ENCODE peak calls at places on chromosome 17, in seven cellular contexts. U is colonic mucosa; M is psoas muscle; E is OCI-LY7; L is right cardiac atrium; D is left ventricle myocardium inferior; R is CD8-positive, alpha-beta T cell. W is an unnamed sample. For H3K4me1, the result is how much of the 10 kb centered on the place peaks cover.

GRCh38 chr17:75525806-75526554 is 483 bp downstream of the LLGL2 start:
- DNase-seq in U (peak), M (no peak), E (no peak), R (no peak), L (peak), D (no peak), W (peak)

GRCh38 chr17:4313482-4314114 is 49.8 kb upstream of the ANKFY1 start:
- DNase-seq in D (no peak), R (no peak), M (no peak), E (no peak), L (no peak), U (no peak), W (no peak)

GRCh38 chr17:27282054-27282501 is 11.8 kb upstream of the WSB1 start:
- DNase-seq in D (no peak), U (no peak), M (no peak), E (peak), L (no peak), R (no peak), W (no peak)

GRCh38 chr17:55167024-55167721 is 97.6 kb upstream of the HLF start:
- DNase-seq in M (no peak), D (no peak), U (no peak), E (no peak), L (no peak), R (no peak), W (no peak)

GRCh38 chr17:48595107-48595999 is 1.8 kb upstream of the HOXB5 start:
- DNase-seq in U (no peak), E (no peak), L (peak), R (no peak), M (no peak), D (no peak), W (no peak)

GRCh38 chr17:33674685-33675084 is 381.6 kb upstream of the ASIC2 start:
- DNase-seq in E (peak), D (peak), R (no peak), L (peak), M (no peak), U (peak), W (no peak)

GRCh38 chr17:48639136-48639535 is 13.0 kb upstream of the HOXB9 start:
- DNase-seq in R (no peak), E (no peak), L (no peak), D (no peak), U (peak), M (no peak), W (no peak)

GRCh38 chr17:38604479-38605229 is 1.1 kb downstream of the SRCIN1 start:
- DNase-seq in U (no peak), E (peak), L (no peak), R (no peak), D (no peak), M (peak), W (no peak)

GRCh38 chr17:44144966-44145739 is 3.4 kb downstream of the HROB start:
- DNase-seq in U (no peak), R (no peak), L (peak), M (no peak), D (no peak), E (no peak), W (no peak)

GRCh38 chr17:73706858-73707257 is 62.6 kb upstream of the SDK2 start:
- DNase-seq in L (no peak), R (no peak), U (no peak), D (no peak), E (no peak), M (no peak), W (no peak)

GRCh38 chr17:42677012-42677857 is 441 bp upstream of the PLEKHH3 start:
- DNase-seq in M (peak), U (peak), R (peak), D (peak), E (peak), L (peak), W (peak)

GRCh38 chr17:27568216-27568615 is 62.8 kb upstream of the LGALS9 start:
- DNase-seq in R (no peak), L (no peak), E (no peak), M (peak), U (no peak), D (no peak), W (no peak)

GRCh38 chr17:74345433-74346241 is 16.0 kb downstream of the BTBD17 start:
- DNase-seq in U (no peak), R (no peak), D (no peak), M (no peak), E (no peak), L (no peak), W (no peak)

GRCh38 chr17:79045830-79046500 is 22.0 kb downstream of the C1QTNF1 start:
- DNase-seq in R (peak), E (peak), M (peak), D (peak), U (peak), L (peak), W (peak)

GRCh38 chr17:50469671-50470305 is 1.1 kb upstream of the CHAD start:
- DNase-seq in R (no peak), L (no peak), M (no peak), D (no peak), E (no peak), U (peak), W (peak)

GRCh38 chr17:17684901-17685774 is 3.9 kb downstream of the RAI1 start:
- DNase-seq in U (no peak), M (no peak), E (no peak), D (no peak), L (peak), R (no peak), W (peak)

GRCh38 chr17:11278984-11279270 is 37.9 kb downstream of the SHISA6 start:
- DNase-seq in R (no peak), E (no peak), L (no peak), D (no peak), M (no peak), U (no peak), W (no peak)

GRCh38 chr17:76948301-76948700 is 80.1 kb downstream of the MGAT5B start:
- DNase-seq in L (no peak), E (no peak), U (no peak), R (no peak), M (no peak), D (no peak), W (no peak)

GRCh38 chr17:76949913-76950695 is 81.9 kb downstream of the MGAT5B start:
- DNase-seq in L (no peak), M (peak), U (no peak), R (no peak), D (no peak), E (no peak), W (no peak)

GRCh38 chr17:76947771-76948170 is 79.6 kb downstream of the MGAT5B start:
- DNase-seq in U (no peak), L (no peak), D (no peak), M (no peak), R (no peak), E (no peak), W (no peak)

GRCh38 chr17:76947309-76947708 is 79.1 kb downstream of the MGAT5B start:
- DNase-seq in E (no peak), D (no peak), L (no peak), R (no peak), M (no peak), U (no peak), W (no peak)

DNA sequence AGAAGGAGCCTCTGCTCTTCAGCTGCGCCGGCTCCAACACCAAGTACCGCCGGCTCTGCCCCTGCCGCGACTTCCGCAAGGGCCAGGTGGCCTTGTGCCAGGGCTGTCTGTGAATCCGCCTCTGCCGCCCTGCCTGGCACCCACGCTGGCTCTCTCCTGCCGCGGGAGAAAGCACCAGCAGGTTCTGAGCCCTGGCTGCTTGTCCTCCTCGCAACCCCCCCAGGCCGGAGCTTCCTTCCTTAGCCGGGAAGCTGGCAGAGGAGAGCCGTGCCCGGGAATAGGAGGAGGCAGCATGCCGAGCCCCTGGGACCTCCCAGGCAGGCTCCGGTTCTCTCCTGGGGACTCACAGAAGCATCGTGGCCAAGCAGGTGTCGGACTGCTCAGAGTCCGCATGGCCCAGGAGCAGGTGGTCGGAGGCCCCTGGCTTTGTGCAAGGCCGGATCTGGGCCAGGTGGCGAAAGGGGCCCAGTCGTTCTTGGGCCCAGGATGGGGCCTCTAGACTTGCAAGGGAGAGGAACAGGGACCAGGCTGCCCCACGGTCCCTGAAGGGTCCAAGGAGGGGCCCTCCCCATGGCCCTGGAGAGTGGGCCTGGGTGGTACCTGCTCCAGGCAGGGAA is 80.6 kb downstream of the MGAT5B start:
- DNase-seq in E (no peak), M (peak), D (no peak), R (no peak), L (no peak), U (no peak), W (no peak)
- H3K4me1 ChIP-seq in E (under half), M (under half), D (under half), R (under half), L (under half), U (under half), W (under half)

GRCh38 chr17:40181205-40181604 is 3.9 kb downstream of the RAPGEFL1 start:
- DNase-seq in L (no peak), U (no peak), M (no peak), D (no peak), E (no peak), R (no peak), W (no peak)
- H3K4me3 ChIP-seq in L (no peak), U (no peak), M (no peak), D (no peak), E (no peak), R (no peak), W (no peak)

DNA sequence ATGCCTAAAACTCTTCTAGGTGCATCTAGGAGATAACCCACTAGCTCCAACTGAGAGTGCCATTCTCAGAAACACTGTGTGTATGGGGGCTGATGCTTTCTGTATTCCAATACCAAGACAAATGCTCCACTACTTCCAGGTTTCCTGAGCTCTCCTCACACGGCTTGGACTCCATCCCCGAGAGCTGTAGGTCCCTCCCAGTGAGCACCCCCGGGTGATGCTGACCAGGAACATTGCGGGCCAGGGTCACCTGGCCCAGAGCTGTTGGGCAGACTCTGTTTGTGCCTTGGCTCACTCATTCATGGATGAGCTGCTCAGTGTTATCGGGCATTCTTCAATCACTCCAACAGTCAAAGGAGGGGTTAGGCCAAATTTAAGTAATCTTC is 7.0 kb downstream of the CUEDC1 start:
- DNase-seq in L (no peak), R (no peak), M (peak), U (no peak), D (no peak), E (no peak), W (no peak)
- H3K27ac ChIP-seq in L (peak), R (no peak), M (peak), U (peak), D (peak), E (no peak), W (peak)

DNA sequence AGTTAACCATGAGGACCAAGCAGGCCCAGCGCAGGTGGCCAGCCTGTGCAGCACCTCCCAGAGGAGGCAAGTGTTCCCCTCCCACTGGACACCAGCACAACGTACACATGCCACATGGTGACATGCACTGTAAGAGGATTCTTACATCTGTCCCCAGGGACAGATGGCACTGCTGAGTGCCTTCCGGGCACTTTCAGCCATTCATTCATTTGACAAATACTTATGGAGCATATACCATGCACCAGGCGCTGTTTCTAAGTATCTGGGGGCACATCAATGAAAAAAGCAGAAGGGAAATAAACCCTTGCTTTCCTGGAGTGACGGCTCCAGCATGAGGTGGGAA is 79.6 kb downstream of the GAS7 start:
- DNase-seq in U (no peak), E (no peak), L (no peak), R (no peak), M (no peak), D (no peak), W (no peak)
- H3K4me1 ChIP-seq in U (under half), E (under half), L (under half), R (half or more), M (under half), D (half or more), W (half or more)

GRCh38 chr17:28898261-28898955 is 875 bp upstream of the FLOT2 start:
- DNase-seq in L (no peak), M (no peak), D (no peak), U (no peak), E (no peak), R (no peak), W (no peak)
- H3K4me3 ChIP-seq in L (no peak), M (peak), D (peak), U (peak), E (peak), R (peak), W (no peak)

GRCh38 chr17:352421-353212 is at the start of gene RPH3AL:
- DNase-seq in E (no peak), R (no peak), U (peak), M (peak), D (no peak), L (peak), W (peak)

GRCh38 chr17:353213-353837 is 718 bp upstream of the RPH3AL start:
- DNase-seq in D (no peak), E (no peak), R (no peak), M (no peak), L (no peak), U (no peak), W (no peak)

GRCh38 chr17:351436-351713 is 1.2 kb downstream of the RPH3AL start:
- DNase-seq in M (no peak), L (no peak), R (no peak), U (no peak), D (no peak), E (no peak), W (no peak)

GRCh38 chr17:350706-351435 is 1.7 kb downstream of the RPH3AL start:
- DNase-seq in L (peak), R (no peak), M (peak), E (no peak), D (peak), U (peak), W (peak)

DNA sequence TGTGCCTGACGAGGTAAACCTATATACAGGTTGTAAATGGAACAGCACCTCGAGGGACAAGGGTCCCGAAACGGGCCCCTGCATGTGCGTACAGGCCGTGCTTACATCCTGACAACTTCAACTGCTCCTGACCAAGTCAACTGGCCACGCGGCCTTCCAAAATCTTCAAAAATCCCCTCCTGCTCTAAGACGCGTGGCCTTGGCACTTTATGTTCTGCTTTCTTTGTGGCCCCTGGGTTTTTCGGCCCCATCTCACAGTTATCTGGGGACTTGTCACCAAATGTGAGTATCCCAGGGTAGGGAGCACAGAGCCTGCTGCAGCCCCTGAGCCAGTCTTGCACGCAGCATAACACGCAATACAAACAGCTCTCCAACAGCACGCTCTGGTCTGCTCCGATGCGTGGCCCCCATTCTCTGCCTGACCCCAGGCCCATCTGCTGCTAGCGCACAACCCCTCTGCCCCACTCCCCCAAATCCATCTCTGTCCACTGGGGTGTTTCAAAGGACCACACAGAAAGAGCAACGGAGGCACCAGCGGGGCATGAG is 659 bp downstream of the RPH3AL start:
- DNase-seq in U (no peak), M (peak), L (no peak), E (no peak), R (no peak), D (no peak), W (no peak)
- H3K27ac ChIP-seq in U (peak), M (peak), L (peak), E (no peak), R (no peak), D (peak), W (peak)